ENCODE peak calls at places on chromosomes 2 and 18, in eight cellular contexts. F is upper lobe of right lung, D is right atrium auricular region, M is PC-3, R is HepG2, P is HCT116, G is suprapubic skin, V is left ventricle myocardium inferior. U is an unnamed sample. For H3K4me1, the result is how much of the 10 kb centered on the place peaks cover.

GRCh38 chr18:35938158-35938557 is 34.3 kb upstream of the RMP24 start:
- DNase-seq in F (no peak), D (no peak), M (peak), R (no peak), P (no peak), G (no peak), V (no peak), U (no peak)

GRCh38 chr2:237128026-237128703 is 42.5 kb downstream of the COPS8 start:
- DNase-seq in F (peak), D (peak), M (peak), R (peak), P (peak), G (peak), V (peak), U (peak)

GRCh38 chr2:190069936-190070696 is 7.6 kb upstream of the MSTN start:
- DNase-seq in F (no peak), D (no peak), M (peak), R (peak), P (peak), G (no peak), V (no peak), U (no peak)

GRCh38 chr2:8458461-8459459 is 223.1 kb upstream of the ID2 start:
- DNase-seq in F (no peak), D (no peak), M (peak), R (no peak), P (no peak), G (no peak), V (no peak), U (no peak)

GRCh38 chr2:127874378-127875271 is 11.1 kb downstream of the AMMECR1L start:
- DNase-seq in F (no peak), D (no peak), M (no peak), R (no peak), P (no peak), G (no peak), V (no peak), U (no peak)

GRCh38 chr2:216408426-216409315 is 3.6 kb upstream of the SMARCAL1 start:
- DNase-seq in F (no peak), D (no peak), M (no peak), R (peak), P (no peak), G (no peak), V (no peak), U (no peak)

GRCh38 chr2:88599527-88599926 is 27.7 kb downstream of the EIF2AK3 start:
- DNase-seq in F (no peak), D (no peak), M (no peak), R (no peak), P (no peak), G (no peak), V (no peak), U (no peak)

GRCh38 chr18:57466307-57466706 is 31.1 kb downstream of the ONECUT2 start:
- DNase-seq in F (no peak), D (no peak), M (peak), R (peak), P (no peak), G (no peak), V (no peak), U (no peak)

GRCh38 chr18:13889661-13890060 is 25.7 kb downstream of the MC2R start:
- DNase-seq in F (no peak), D (no peak), M (peak), R (peak), P (no peak), G (no peak), V (no peak), U (no peak)

GRCh38 chr2:26481705-26482104 is 3.8 kb upstream of the OTOF start:
- DNase-seq in F (no peak), D (no peak), M (no peak), R (no peak), P (no peak), G (no peak), V (no peak), U (no peak)

GRCh38 chr2:215409331-215410127 is 26.3 kb downstream of the FN1 start:
- DNase-seq in F (no peak), D (no peak), M (peak), R (no peak), P (peak), G (no peak), V (no peak), U (no peak)

GRCh38 chr18:23883277-23883790 is 131.2 kb upstream of the TTC39C start:
- DNase-seq in F (no peak), D (no peak), M (no peak), R (peak), P (no peak), G (peak), V (no peak), U (peak)

GRCh38 chr2:241300000-241300399 is 15.5 kb downstream of the HDLBP start:
- DNase-seq in F (no peak), D (no peak), M (no peak), R (no peak), P (no peak), G (no peak), V (no peak), U (no peak)

GRCh38 chr2:24439280-24439970 is 51.6 kb upstream of the NCOA1 start:
- DNase-seq in F (no peak), D (no peak), M (no peak), R (no peak), P (no peak), G (no peak), V (no peak), U (no peak)

GRCh38 chr2:174153757-174154680 is 94.3 kb downstream of the OLA1 start:
- DNase-seq in F (no peak), D (no peak), M (no peak), R (no peak), P (no peak), G (no peak), V (no peak), U (no peak)

GRCh38 chr2:185291035-185291647 is 447.5 kb upstream of the FSIP2 start:
- DNase-seq in F (peak), D (no peak), M (peak), R (peak), P (peak), G (no peak), V (no peak), U (no peak)

GRCh38 chr2:133568598-133568997 is 335 bp upstream of the NCKAP5 start:
- DNase-seq in F (no peak), D (no peak), M (peak), R (no peak), P (no peak), G (no peak), V (no peak), U (no peak)

GRCh38 chr2:46936566-46936965 is 21.0 kb upstream of the MCFD2 start:
- DNase-seq in F (no peak), D (no peak), M (no peak), R (no peak), P (no peak), G (no peak), V (no peak), U (no peak)

GRCh38 chr2:233965032-233965614 is 48.0 kb downstream of the TRPM8 start:
- DNase-seq in F (no peak), D (no peak), M (no peak), R (no peak), P (no peak), G (no peak), V (no peak), U (no peak)

GRCh38 chr2:148014616-148015015 is 5.9 kb downstream of the ORC4 start:
- DNase-seq in F (no peak), D (no peak), M (no peak), R (no peak), P (no peak), G (no peak), V (no peak), U (no peak)

GRCh38 chr2:73269686-73270465 is 14.4 kb downstream of the FBXO41 start:
- DNase-seq in F (no peak), D (no peak), M (no peak), R (no peak), P (no peak), G (no peak), V (no peak), U (no peak)

GRCh38 chr2:16508061-16508851 is 157.4 kb downstream of the CYRIA start:
- DNase-seq in F (peak), D (no peak), M (peak), R (peak), P (no peak), G (no peak), V (peak), U (no peak)

GRCh38 chr2:16658082-16658481 is 7.6 kb downstream of the CYRIA start:
- DNase-seq in F (no peak), D (no peak), M (no peak), R (no peak), P (no peak), G (no peak), V (no peak), U (no peak)

GRCh38 chr2:43429366-43429765 is 166.5 kb downstream of the THADA start:
- DNase-seq in F (no peak), D (no peak), M (peak), R (peak), P (no peak), G (no peak), V (no peak), U (no peak)

GRCh38 chr2:42101641-42102605 is 54.1 kb downstream of the PKDCC start:
- DNase-seq in F (peak), D (no peak), M (peak), R (peak), P (no peak), G (no peak), V (peak), U (peak)
- H3K4me1 ChIP-seq in F (half or more), D (under half), M (under half), R (half or more), P (under half), G (under half), V (under half), U (under half)

GRCh38 chr2:184072470-184072869 is 525.9 kb upstream of the ZNF804A start:
- DNase-seq in F (no peak), D (no peak), M (no peak), R (no peak), P (no peak), G (no peak), V (no peak), U (no peak)

GRCh38 chr2:184067502-184067901 is 530.8 kb upstream of the ZNF804A start:
- DNase-seq in F (no peak), D (no peak), M (peak), R (no peak), P (no peak), G (no peak), V (no peak), U (no peak)
- TF ChIP-seq CTCF in F (no peak), D (no peak), M (peak), R (no peak), P (peak), G (no peak), V (no peak), U (no peak)

DNA sequence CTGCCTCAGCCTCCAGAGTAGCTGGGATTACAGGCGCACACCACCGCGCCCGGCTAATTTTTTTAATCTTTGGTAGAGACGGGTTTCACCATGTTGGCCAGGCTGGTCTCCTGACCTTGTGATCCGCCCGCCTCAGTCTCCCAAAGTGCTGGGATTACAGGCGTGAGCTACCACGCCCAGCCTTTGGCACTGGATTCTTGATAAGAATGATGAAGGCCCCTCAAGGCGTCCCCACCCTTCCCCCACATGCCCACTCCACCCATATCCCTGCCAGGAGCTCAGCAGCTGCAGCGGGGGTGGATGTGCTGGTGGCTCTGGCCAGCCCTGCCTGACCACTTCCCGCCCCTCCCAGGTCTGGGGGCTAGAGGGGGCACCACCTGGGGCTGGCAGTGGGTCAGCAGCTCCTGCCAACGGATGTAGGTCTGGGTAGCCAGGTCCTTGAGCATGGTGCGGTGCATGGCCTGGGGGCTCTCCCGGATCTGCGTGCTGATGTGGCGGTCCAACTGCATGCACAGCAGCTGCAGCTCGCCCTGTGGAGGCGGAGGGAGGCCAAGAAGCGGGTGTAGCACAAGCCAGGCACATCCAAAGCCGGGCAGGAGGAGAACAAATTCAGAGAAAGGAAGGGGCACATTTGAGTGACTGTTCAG is 7.8 kb upstream of the SEMA4C start:
- DNase-seq in F (no peak), D (no peak), M (no peak), R (no peak), P (no peak), G (no peak), V (no peak), U (no peak)
- H3K4me1 ChIP-seq in F (under half), D (under half), M (under half), R (under half), P (under half), G (half or more), V (under half), U (under half)

GRCh38 chr2:60282886-60283285 is 270.6 kb downstream of the BCL11A start:
- DNase-seq in F (no peak), D (no peak), M (no peak), R (no peak), P (no peak), G (no peak), V (no peak), U (no peak)

GRCh38 chr2:60283633-60284032 is 269.8 kb downstream of the BCL11A start:
- DNase-seq in F (no peak), D (no peak), M (no peak), R (no peak), P (no peak), G (no peak), V (no peak), U (no peak)

GRCh38 chr2:60278906-60279305 is 274.5 kb downstream of the BCL11A start:
- DNase-seq in F (no peak), D (no peak), M (no peak), R (no peak), P (no peak), G (no peak), V (no peak), U (no peak)

GRCh38 chr2:60285476-60286316 is 267.8 kb downstream of the BCL11A start:
- DNase-seq in F (no peak), D (no peak), M (no peak), R (no peak), P (no peak), G (no peak), V (no peak), U (no peak)

GRCh38 chr2:60281730-60282129 is 271.7 kb downstream of the BCL11A start:
- DNase-seq in F (no peak), D (no peak), M (no peak), R (no peak), P (no peak), G (no peak), V (no peak), U (no peak)
- TF ChIP-seq CTCF in F (no peak), D (no peak), M (no peak), R (no peak), P (no peak), G (no peak), V (no peak), U (no peak)

DNA sequence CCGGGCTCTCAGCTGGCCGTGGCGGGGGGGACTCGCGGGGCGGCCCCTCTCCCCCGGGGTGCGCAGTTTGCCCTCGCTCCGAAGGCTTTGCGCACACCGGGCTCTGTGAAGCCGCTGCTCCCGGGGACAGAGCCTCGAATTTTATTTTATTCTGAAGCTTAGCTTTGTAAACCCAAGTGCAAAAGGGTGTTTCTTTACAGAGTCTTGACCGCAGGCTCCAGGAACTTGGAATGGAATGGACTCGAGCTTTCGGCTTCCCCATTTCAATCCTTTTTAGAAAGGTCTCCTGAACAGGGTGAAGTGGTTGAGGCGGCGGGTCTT is 2.0 kb downstream of the GALR1 start:
- DNase-seq in F (no peak), D (no peak), M (no peak), R (no peak), P (no peak), G (no peak), V (no peak), U (no peak)
- H3K4me1 ChIP-seq in F (under half), D (under half), M (under half), R (under half), P (under half), G (under half), V (under half), U (under half)

GRCh38 chr2:154437104-154437503 is 261.4 kb upstream of the KCNJ3 start:
- DNase-seq in F (no peak), D (no peak), M (no peak), R (no peak), P (no peak), G (no peak), V (no peak), U (no peak)

GRCh38 chr2:154443919-154444318 is 254.6 kb upstream of the KCNJ3 start:
- DNase-seq in F (no peak), D (no peak), M (no peak), R (no peak), P (no peak), G (no peak), V (no peak), U (no peak)

GRCh38 chr2:154439156-154439555 is 259.3 kb upstream of the KCNJ3 start:
- DNase-seq in F (no peak), D (no peak), M (peak), R (peak), P (no peak), G (no peak), V (no peak), U (no peak)
- TF ChIP-seq CTCF in F (peak), D (peak), M (no peak), R (peak), P (peak), G (no peak), V (peak), U (no peak)

GRCh38 chr2:27714053-27714452 is 50.4 kb downstream of the SLC4A1AP start:
- DNase-seq in F (no peak), D (no peak), M (no peak), R (no peak), P (no peak), G (no peak), V (no peak), U (no peak)

GRCh38 chr2:27714851-27715291 is 51.2 kb downstream of the SLC4A1AP start:
- DNase-seq in F (no peak), D (peak), M (no peak), R (no peak), P (no peak), G (no peak), V (no peak), U (no peak)

GRCh38 chr2:27715318-27716165 is 51.9 kb downstream of the SLC4A1AP start:
- DNase-seq in F (peak), D (peak), M (peak), R (no peak), P (no peak), G (no peak), V (peak), U (peak)

GRCh38 chr2:27717070-27717453 is 53.4 kb downstream of the SLC4A1AP start:
- DNase-seq in F (no peak), D (peak), M (peak), R (no peak), P (no peak), G (no peak), V (peak), U (peak)

DNA sequence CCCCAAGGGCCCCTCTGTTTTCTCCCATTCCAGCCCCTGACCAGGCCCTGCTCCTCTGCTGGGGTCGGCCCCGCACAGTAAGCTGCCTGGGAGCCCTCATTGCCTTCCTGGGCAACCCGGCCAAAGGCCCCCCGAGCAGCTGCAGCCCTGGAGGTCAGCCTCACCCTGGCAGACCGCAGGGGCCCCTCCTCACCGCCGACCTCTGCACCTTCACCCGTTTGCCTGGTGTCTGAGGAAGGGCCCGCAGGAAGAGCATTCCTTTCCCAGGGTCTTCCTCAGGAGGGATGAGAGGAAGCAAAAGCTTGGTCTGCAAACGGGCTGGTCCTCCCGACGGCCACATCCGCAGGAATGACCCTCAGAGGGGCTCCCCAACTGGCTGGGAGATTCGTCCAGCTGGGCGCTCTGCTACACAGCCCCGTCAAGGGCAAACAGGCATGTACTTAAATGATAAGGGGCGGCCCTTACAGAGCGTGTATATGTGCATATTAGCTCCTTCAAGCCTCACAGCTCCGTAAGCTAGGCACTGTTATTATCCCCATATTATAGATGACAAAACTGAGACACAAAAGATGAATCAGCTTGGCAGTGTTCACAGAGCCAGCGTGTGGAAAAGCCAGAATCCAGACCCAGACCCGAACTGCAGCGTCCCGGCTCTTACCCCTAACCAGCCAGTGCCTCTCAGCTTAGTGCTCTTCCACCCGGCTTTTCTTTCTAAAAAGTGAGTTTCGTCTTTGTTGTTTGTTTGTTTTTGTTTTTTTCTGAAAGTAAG is 52.8 kb downstream of the SLC4A1AP start:
- DNase-seq in F (no peak), D (peak), M (no peak), R (no peak), P (no peak), G (no peak), V (no peak), U (no peak)
- H3K4me1 ChIP-seq in F (under half), D (under half), M (under half), R (under half), P (under half), G (under half), V (half or more), U (under half)

GRCh38 chr2:31688282-31688681 is 107.5 kb upstream of the SRD5A2 start:
- DNase-seq in F (no peak), D (no peak), M (peak), R (no peak), P (peak), G (no peak), V (no peak), U (no peak)
- TF ChIP-seq CTCF in F (peak), D (peak), M (peak), R (peak), P (peak), G (no peak), V (peak), U (no peak)

U was measured in uterus.